ENCODE peak calls at places on chromosomes 3 and 15, in six cellular contexts. K is amniotic stem cell, X is aorta, U is left lobe of liver, W is AG20443, H is H7. I is an unnamed sample.
A peak's percentile ranks its signal among the peaks of the same experiment; 100 is the strongest.

GRCh38 chr3:105647047-105647446 is 221.8 kb downstream of the CBLB start:
- DNase-seq in K (peak; percentile 56), X (peak; percentile 61), U (no peak), W (peak; percentile 49), H (no peak), I (peak; percentile 31)

GRCh38 chr3:124529826-124530571 is 200.3 kb upstream of the UMPS start:
- DNase-seq in K (no peak), X (no peak), U (no peak), W (no peak), H (peak; percentile 18), I (peak; percentile 36)

GRCh38 chr3:153285982-153286381 is 124.0 kb downstream of the RAP2B start:
- DNase-seq in K (no peak), X (no peak), U (no peak), W (no peak), H (no peak), I (no peak)

GRCh38 chr3:140580746-140581145 is 97.1 kb upstream of the TRIM42 start:
- DNase-seq in K (no peak), X (no peak), U (no peak), W (no peak), H (no peak), I (no peak)

GRCh38 chr3:152060701-152061100 is 187.3 kb downstream of the SUCNR1 start:
- DNase-seq in K (no peak), X (no peak), U (no peak), W (no peak), H (no peak), I (no peak)

GRCh38 chr15:76147906-76148553 is 88.2 kb downstream of the TMEM266 start:
- DNase-seq in K (no peak), X (no peak), U (no peak), W (peak; percentile 80), H (peak; percentile 91), I (peak; percentile 62)

GRCh38 chr3:131174752-131175151 is 148.1 kb downstream of the NEK11 start:
- DNase-seq in K (no peak), X (no peak), U (no peak), W (no peak), H (no peak), I (no peak)

GRCh38 chr3:124791639-124792111 is 61.4 kb downstream of the UMPS start:
- DNase-seq in K (peak; percentile 76), X (peak; percentile 84), U (no peak), W (peak; percentile 93), H (no peak), I (peak; percentile 94)

GRCh38 chr3:70409018-70409417 is 96.6 kb upstream of the MDFIC2 start:
- DNase-seq in K (no peak), X (no peak), U (no peak), W (no peak), H (no peak), I (no peak)

GRCh38 chr3:175512700-175513099 is 653.6 kb downstream of the NAALADL2 start:
- DNase-seq in K (no peak), X (no peak), U (no peak), W (no peak), H (no peak), I (no peak)

GRCh38 chr15:90638241-90638691 is 78.9 kb upstream of the BLM start:
- DNase-seq in K (no peak), X (no peak), U (no peak), W (no peak), H (peak; percentile 53), I (no peak)

GRCh38 chr3:129665024-129665768 is 58.7 kb upstream of the PLXND1 start:
- DNase-seq in K (no peak), X (no peak), U (no peak), W (peak; percentile 25), H (no peak), I (peak; percentile 45)

GRCh38 chr15:74489518-74490338 is 28.8 kb upstream of the UBL7 start:
- DNase-seq in K (peak; percentile 3), X (peak; percentile 51), U (peak; percentile 51), W (peak; percentile 80), H (peak; percentile 88), I (peak; percentile 74)

GRCh38 chr3:128922804-128923459 is 43.5 kb downstream of the ACAD9 start:
- DNase-seq in K (no peak), X (peak; percentile 15), U (peak; percentile 23), W (no peak), H (no peak), I (no peak)

GRCh38 chr3:141401584-141402475 is 33.5 kb downstream of the ZBTB38 start:
- DNase-seq in K (no peak), X (peak; percentile 68), U (peak; percentile 63), W (peak; percentile 73), H (peak; percentile 87), I (peak; percentile 59)

GRCh38 chr15:94968133-94968532 is 736.8 kb downstream of the MCTP2 start:
- DNase-seq in K (no peak), X (no peak), U (no peak), W (no peak), H (no peak), I (no peak)

GRCh38 chr3:16890605-16891333 is 6.0 kb downstream of the PLCL2 start:
- DNase-seq in K (no peak), X (no peak), U (no peak), W (no peak), H (no peak), I (no peak)

GRCh38 chr15:96720656-96721055 is 390.2 kb downstream of the NR2F2 start:
- DNase-seq in K (no peak), X (no peak), U (no peak), W (no peak), H (no peak), I (no peak)

GRCh38 chr3:185250247-185250646 is 3.6 kb downstream of the EHHADH start:
- DNase-seq in K (no peak), X (no peak), U (no peak), W (peak; percentile 13), H (no peak), I (peak; percentile 13)

GRCh38 chr15:70357453-70357852 is 259.7 kb upstream of the TLE3 start:
- DNase-seq in K (no peak), X (no peak), U (no peak), W (no peak), H (no peak), I (no peak)

GRCh38 chr15:73265536-73266153 is 103.1 kb downstream of the HCN4 start:
- DNase-seq in K (no peak), X (no peak), U (no peak), W (peak; percentile 35), H (peak; percentile 54), I (peak; percentile 49)

GRCh38 chr3:113439576-113439975 is 1.7 kb downstream of the CFAP44 start:
- DNase-seq in K (no peak), X (no peak), U (no peak), W (no peak), H (no peak), I (no peak)

GRCh38 chr3:82038536-82038935 is 277.1 kb upstream of the GBE1 start:
- DNase-seq in K (peak; percentile 8), X (no peak), U (no peak), W (peak; percentile 35), H (no peak), I (no peak)

GRCh38 chr3:151974067-151974466 is 100.6 kb downstream of the SUCNR1 start:
- DNase-seq in K (no peak), X (no peak), U (no peak), W (peak; percentile 14), H (no peak), I (peak; percentile 19)

GRCh38 chr3:156620901-156621300 is 53.5 kb upstream of the TIPARP start:
- DNase-seq in K (no peak), X (no peak), U (no peak), W (no peak), H (no peak), I (no peak)

GRCh38 chr3:161349529-161350278 is 21.6 kb downstream of the SPTSSB start:
- DNase-seq in K (peak; percentile 46), X (no peak), U (no peak), W (peak; percentile 77), H (no peak), I (peak; percentile 83)

GRCh38 chr3:121481116-121481895 is 64.5 kb downstream of the POLQ start:
- DNase-seq in K (no peak), X (no peak), U (no peak), W (peak; percentile 16), H (no peak), I (peak; percentile 32)

GRCh38 chr3:12175137-12175593 is 16.5 kb upstream of the TIMP4 start:
- DNase-seq in K (no peak), X (no peak), U (no peak), W (peak; percentile 49), H (no peak), I (peak; percentile 55)

GRCh38 chr3:106877632-106878031 is 499.6 kb upstream of the CCDC54 start:
- DNase-seq in K (no peak), X (no peak), U (no peak), W (no peak), H (no peak), I (no peak)

GRCh38 chr3:192063570-192063969 is 602.6 kb downstream of the PYDC2 start:
- DNase-seq in K (no peak), X (no peak), U (no peak), W (peak; percentile 30), H (peak; percentile 18), I (no peak)

GRCh38 chr3:88263417-88264116 is 113.8 kb downstream of the C3orf38 start:
- DNase-seq in K (no peak), X (no peak), U (no peak), W (no peak), H (no peak), I (no peak)

GRCh38 chr15:47422901-47423300 is 294.4 kb upstream of the SEMA6D start:
- DNase-seq in K (no peak), X (no peak), U (no peak), W (no peak), H (no peak), I (peak; percentile 13)

GRCh38 chr3:45607790-45608189 is 13.2 kb downstream of the LIMD1 start:
- DNase-seq in K (no peak), X (no peak), U (no peak), W (peak; percentile 75), H (no peak), I (peak; percentile 73)

GRCh38 chr3:115330406-115330805 is 183.3 kb upstream of the ZBTB20 start:
- DNase-seq in K (no peak), X (no peak), U (no peak), W (peak; percentile 36), H (no peak), I (peak; percentile 35)

GRCh38 chr3:171056528-171056927 is 30.0 kb upstream of the SLC2A2 start:
- DNase-seq in K (no peak), X (no peak), U (no peak), W (peak; percentile 10), H (no peak), I (no peak)

I was measured in AG08395.